ENCODE peak calls at places on chromosomes 5 and 9, in five cellular contexts. D is suprapubic skin, E is tibial artery, T is IMR-90, H is OCI-LY7. O is an unnamed sample.

GRCh38 chr5:170225326-170226137 is 7.3 kb upstream of the C5orf58 start:
- DNase-seq in D (peak; percentile 85), H (peak; percentile 56), E (peak; percentile 83), T (peak; percentile 39), O (peak; percentile 82)

GRCh38 chr5:143653256-143653655 is 158.7 kb upstream of the HMHB1 start:
- DNase-seq in T (no peak), H (no peak), E (no peak), D (no peak), O (no peak)

GRCh38 chr9:131732061-131732526 is 7.8 kb downstream of the RAPGEF1 start:
- DNase-seq in T (peak; percentile 78), H (no peak), E (peak; percentile 80), D (no peak), O (no peak)

GRCh38 chr5:147466581-147466980 is 43.3 kb downstream of the DPYSL3 start:
- DNase-seq in E (no peak), D (no peak), H (no peak), T (no peak), O (no peak)

GRCh38 chr5:35129276-35129675 is 81.5 kb upstream of the AGXT2 start:
- DNase-seq in H (no peak), T (peak; percentile 96), E (no peak), D (no peak), O (no peak)

GRCh38 chr5:151424892-151425523 is 22.4 kb upstream of the SLC36A1 start:
- DNase-seq in T (no peak), E (no peak), D (no peak), H (no peak), O (no peak)

GRCh38 chr5:3320317-3320865 is 275.2 kb upstream of the IRX1 start:
- DNase-seq in H (no peak), D (no peak), E (peak; percentile 33), T (no peak), O (no peak)

GRCh38 chr5:115389799-115390382 is 93.4 kb upstream of the CCDC112 start:
- DNase-seq in H (peak; percentile 8), T (no peak), D (no peak), E (no peak), O (no peak)

GRCh38 chr5:1506242-1507015 is 17.3 kb downstream of the LPCAT1 start:
- DNase-seq in H (no peak), D (no peak), E (no peak), T (no peak), O (peak; percentile 42)

GRCh38 chr5:139655727-139656271 is 7.7 kb downstream of the CXXC5 start:
- DNase-seq in T (peak; percentile 69), D (no peak), H (no peak), E (peak; percentile 96), O (peak; percentile 86)
- H3K4me1 ChIP-seq in T (peaks cover 75% of the 10 kb centered on the region), D (peaks cover 89% of the 10 kb centered on the region), H (peaks cover 96% of the 10 kb centered on the region), E (peaks cover 99% of the 10 kb centered on the region), O (peaks cover 1% of the 10 kb centered on the region)

DNA sequence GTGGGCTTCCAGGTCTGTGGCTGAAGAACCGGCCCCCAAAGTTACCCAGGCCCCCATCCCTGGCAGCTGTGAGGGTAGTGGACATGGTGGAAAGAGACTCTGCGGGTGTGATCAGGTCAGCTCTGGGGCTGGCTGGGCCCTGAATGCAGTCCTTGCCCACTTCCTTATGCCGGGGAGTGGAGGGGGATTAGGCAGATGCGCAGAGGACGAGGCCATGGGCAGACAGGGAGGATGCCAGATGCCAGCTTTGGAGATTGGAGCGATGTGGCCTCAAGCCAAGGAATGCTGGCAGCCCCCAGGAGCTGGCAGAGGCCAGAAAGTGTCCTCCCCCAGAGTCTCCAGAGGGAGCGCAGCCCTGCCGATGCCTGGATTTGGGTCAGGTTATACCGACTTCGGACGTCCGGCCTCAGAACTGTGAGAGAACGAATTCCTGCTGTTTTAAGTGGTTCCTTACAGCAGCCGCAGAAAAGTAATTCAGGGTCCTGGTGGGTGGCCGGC is 69.8 kb downstream of the ADAMTS2 start:
- DNase-seq in E (no peak), D (no peak), H (no peak), T (no peak), O (peak; percentile 47)
- H3K4me3 ChIP-seq in E (no peak overlapping the region), D (no peak overlapping the region), H (no peak overlapping the region), T (no peak overlapping the region), O (no peak overlapping the region)

GRCh38 chr9:81594415-81594814 is 94.9 kb downstream of the TLE1 start:
- DNase-seq in D (no peak), H (no peak), E (no peak), T (no peak), O (no peak)
- H3K36me3 ChIP-seq in D (peaks cover 30% of the 10 kb centered on the region), H (no peaks in the 10 kb centered on the region), E (no peaks in the 10 kb centered on the region), T (peaks cover 56% of the 10 kb centered on the region), O (no peaks in the 10 kb centered on the region)

DNA sequence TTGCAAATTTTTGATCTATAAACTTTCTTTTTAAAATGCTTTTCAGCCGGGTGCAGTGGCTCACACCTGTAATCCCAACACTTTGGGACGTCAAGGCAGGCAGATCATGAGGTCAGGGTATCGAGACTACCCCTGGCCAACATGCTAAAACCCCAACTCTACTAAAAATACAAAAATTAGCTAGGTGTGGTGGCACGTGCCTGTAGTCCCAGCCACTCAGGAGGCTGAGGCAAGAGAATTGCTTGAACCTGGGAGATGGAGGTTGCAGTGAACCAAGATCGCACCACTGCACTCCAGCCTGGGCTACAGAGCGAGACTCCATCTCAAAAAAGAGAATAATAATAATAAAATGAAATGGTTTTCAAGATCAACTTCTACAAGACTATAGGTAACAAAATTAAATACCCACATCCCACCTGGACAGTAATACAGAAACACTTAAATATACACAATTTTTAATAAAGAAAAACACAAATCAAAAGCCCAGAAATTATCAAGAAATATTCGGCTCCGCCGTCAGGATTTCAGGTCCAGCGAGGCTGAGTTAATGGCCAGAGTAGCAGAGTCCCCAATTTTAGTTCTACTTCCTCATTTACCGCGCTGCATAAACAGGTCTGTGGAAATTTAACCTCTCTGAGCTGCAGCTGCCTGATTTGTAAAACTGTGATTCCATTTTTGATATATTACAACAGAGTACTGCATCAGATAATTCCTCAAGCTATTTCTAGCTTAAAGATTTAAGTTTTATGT is 4.0 kb downstream of the TUT7 start:
- DNase-seq in E (no peak), H (peak; percentile 82), D (no peak), T (no peak), O (no peak)
- H3K4me1 ChIP-seq in E (peaks cover 53% of the 10 kb centered on the region), H (peaks cover 45% of the 10 kb centered on the region), D (peaks cover 73% of the 10 kb centered on the region), T (peaks cover 3% of the 10 kb centered on the region), O (no peaks in the 10 kb centered on the region)

GRCh38 chr5:177188775-177189174 is 55.2 kb downstream of the NSD1 start:
- DNase-seq in E (no peak), H (no peak), D (no peak), T (no peak), O (no peak)

GRCh38 chr5:177186645-177187044 is 53.1 kb downstream of the NSD1 start:
- DNase-seq in D (no peak), T (no peak), H (no peak), E (no peak), O (no peak)

GRCh38 chr5:177189965-177190364 is 56.4 kb downstream of the NSD1 start:
- DNase-seq in T (no peak), D (no peak), H (no peak), E (no peak), O (no peak)

GRCh38 chr5:177185993-177186392 is 52.4 kb downstream of the NSD1 start:
- DNase-seq in D (no peak), E (no peak), H (no peak), T (no peak), O (no peak)

DNA sequence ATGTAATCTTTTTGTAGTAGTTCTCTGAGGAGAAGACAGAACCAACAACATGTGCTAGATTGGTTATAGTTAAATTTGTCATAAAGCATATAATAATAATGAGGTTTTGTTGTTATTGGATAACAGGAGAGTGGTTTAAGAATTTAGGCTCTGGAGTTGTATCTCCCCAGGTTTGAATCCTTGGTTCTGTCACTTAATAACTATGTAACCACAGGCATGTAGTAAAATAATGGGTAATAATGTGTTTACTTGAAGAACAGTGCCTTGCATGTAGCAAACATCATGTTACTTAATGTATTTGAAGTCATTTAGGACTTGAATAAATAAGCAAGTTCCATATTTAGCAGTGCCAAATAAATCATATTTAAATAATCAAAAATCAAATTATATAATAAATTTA is 55.8 kb downstream of the NSD1 start:
- DNase-seq in T (peak; percentile 51), D (no peak), H (no peak), E (no peak), O (no peak)
- H3K4me3 ChIP-seq in T (no peak overlapping the region), D (no peak overlapping the region), H (no peak overlapping the region), E (no peak overlapping the region), O (no peak overlapping the region)

GRCh38 chr5:75640826-75641225 is 29.6 kb downstream of the ANKDD1B start:
- DNase-seq in D (no peak), T (peak; percentile 16), E (no peak), H (no peak), O (no peak)
- H3K36me3 ChIP-seq in D (no peaks in the 10 kb centered on the region), T (no peaks in the 10 kb centered on the region), E (no peaks in the 10 kb centered on the region), H (no peaks in the 10 kb centered on the region), O (no peaks in the 10 kb centered on the region)

DNA sequence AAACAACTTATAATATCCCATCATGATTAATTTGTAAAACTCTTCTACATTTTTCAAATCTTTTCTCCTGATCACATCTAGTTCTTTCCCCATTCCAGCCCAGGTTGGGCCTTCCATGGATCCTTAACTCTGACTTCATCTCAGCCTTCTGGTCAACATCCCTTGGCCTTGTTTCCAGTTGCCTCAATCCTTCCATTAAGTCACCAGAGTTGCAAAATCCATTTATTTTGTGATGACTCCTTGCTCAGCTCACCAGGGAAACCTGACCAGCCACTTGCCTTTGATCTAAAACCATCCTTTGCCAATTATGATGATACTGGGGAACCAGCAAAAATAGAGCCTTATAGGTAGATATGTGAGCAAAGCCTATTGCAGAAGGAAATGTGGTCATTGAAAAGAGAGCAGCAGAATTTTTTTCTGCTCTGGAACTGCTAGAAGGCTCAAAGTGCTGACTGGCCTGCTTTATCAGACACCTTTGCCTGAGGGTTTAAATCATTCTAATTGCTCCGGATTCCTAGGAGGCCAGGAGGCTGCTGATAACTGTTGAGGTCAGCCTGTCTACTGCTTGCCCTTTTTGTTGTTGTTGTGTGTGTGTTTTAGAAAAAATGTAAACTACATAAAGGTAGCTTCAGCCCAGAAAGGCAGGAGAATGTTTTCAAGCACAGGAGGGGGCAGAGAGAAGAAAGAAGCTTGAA is 512.2 kb upstream of the GRIA1 start:
- DNase-seq in T (no peak), E (no peak), D (no peak), H (no peak), O (no peak)
- H3K4me1 ChIP-seq in T (no peaks in the 10 kb centered on the region), E (no peaks in the 10 kb centered on the region), D (no peaks in the 10 kb centered on the region), H (no peaks in the 10 kb centered on the region), O (no peaks in the 10 kb centered on the region)

GRCh38 chr9:15144567-15145174 is 162.3 kb downstream of the TTC39B start:
- DNase-seq in E (no peak), T (no peak), H (no peak), D (no peak), O (no peak)
- H3K4me3 ChIP-seq in E (no peak overlapping the region), T (no peak overlapping the region), H (no peak overlapping the region), D (no peak overlapping the region), O (no peak overlapping the region)

GRCh38 chr5:159091596-159091995 is 8.1 kb downstream of the EBF1 start:
- DNase-seq in D (no peak), T (no peak), H (no peak), E (no peak), O (no peak)
- H3K36me3 ChIP-seq in D (no peaks in the 10 kb centered on the region), T (no peaks in the 10 kb centered on the region), H (peaks cover 71% of the 10 kb centered on the region), E (no peaks in the 10 kb centered on the region), O (no peaks in the 10 kb centered on the region)

GRCh38 chr9:121750259-121750714 is 98.9 kb downstream of the DAB2IP start:
- DNase-seq in D (no peak), E (no peak), T (no peak), H (no peak), O (no peak)
- H3K4me1 ChIP-seq in D (peaks cover 88% of the 10 kb centered on the region), E (peaks cover 100% of the 10 kb centered on the region), T (peaks cover 20% of the 10 kb centered on the region), H (peaks cover 24% of the 10 kb centered on the region), O (no peaks in the 10 kb centered on the region)